ENCODE peak calls at places on chromosomes 2 and 18, in nine cellular contexts. One of them, this sample, is unnamed.

GRCh38 chr2:155418753-155419152 is 720.3 kb downstream of the KCNJ3 start:
- DNase-seq in H9: no peak
- DNase-seq in HAP-1: no peak
- DNase-seq in thoracic aorta: no peak
- DNase-seq in left ventricle myocardium inferior: no peak
- DNase-seq in spleen: no peak
- DNase-seq in thyroid gland: no peak
- DNase-seq in neuronal stem cell: no peak
- DNase-seq in IMR-90: no peak
- DNase-seq in this sample: no peak

GRCh38 chr2:47664817-47665216 is 118.1 kb upstream of the MSH6 start:
- DNase-seq in IMR-90: no peak
- DNase-seq in neuronal stem cell: no peak
- DNase-seq in HAP-1: peak; percentile 33
- DNase-seq in thoracic aorta: no peak
- DNase-seq in spleen: no peak
- DNase-seq in H9: peak; percentile 57
- DNase-seq in thyroid gland: peak; percentile 34
- DNase-seq in left ventricle myocardium inferior: no peak
- DNase-seq in this sample: no peak

GRCh38 chr2:61962095-61962984 is 56.9 kb downstream of the COMMD1 start:
- DNase-seq in HAP-1: no peak
- DNase-seq in spleen: no peak
- DNase-seq in thoracic aorta: no peak
- DNase-seq in left ventricle myocardium inferior: no peak
- DNase-seq in IMR-90: peak; percentile 80
- DNase-seq in neuronal stem cell: no peak
- DNase-seq in thyroid gland: no peak
- DNase-seq in H9: no peak
- DNase-seq in this sample: no peak

GRCh38 chr2:120436460-120436739 is 90.5 kb downstream of the INHBB start:
- DNase-seq in H9: peak; percentile 17
- DNase-seq in left ventricle myocardium inferior: peak; percentile 48
- DNase-seq in neuronal stem cell: no peak
- DNase-seq in thyroid gland: no peak
- DNase-seq in HAP-1: no peak
- DNase-seq in IMR-90: no peak
- DNase-seq in spleen: peak; percentile 41
- DNase-seq in thoracic aorta: no peak
- DNase-seq in this sample: no peak

GRCh38 chr2:162091325-162092007 is 17.5 kb upstream of the DPP4 start:
- DNase-seq in HAP-1: peak; percentile 30
- DNase-seq in left ventricle myocardium inferior: no peak
- DNase-seq in H9: peak; percentile 63
- DNase-seq in neuronal stem cell: no peak
- DNase-seq in spleen: no peak
- DNase-seq in thyroid gland: no peak
- DNase-seq in thoracic aorta: no peak
- DNase-seq in IMR-90: peak; percentile 42
- DNase-seq in this sample: no peak

GRCh38 chr2:69685321-69686048 is 41.9 kb upstream of the AAK1 start:
- DNase-seq in HAP-1: no peak
- DNase-seq in thyroid gland: no peak
- DNase-seq in thoracic aorta: no peak
- DNase-seq in spleen: no peak
- DNase-seq in IMR-90: peak; percentile 59
- DNase-seq in left ventricle myocardium inferior: no peak
- DNase-seq in H9: no peak
- DNase-seq in neuronal stem cell: no peak
- DNase-seq in this sample: no peak

GRCh38 chr2:108220942-108221541 is 18.7 kb upstream of the SULT1C3 start:
- DNase-seq in neuronal stem cell: no peak
- DNase-seq in H9: no peak
- DNase-seq in IMR-90: no peak
- DNase-seq in spleen: no peak
- DNase-seq in thoracic aorta: no peak
- DNase-seq in left ventricle myocardium inferior: peak; percentile 54
- DNase-seq in HAP-1: no peak
- DNase-seq in thyroid gland: peak; percentile 98
- DNase-seq in this sample: no peak

GRCh38 chr2:205700331-205701132 is 18.2 kb downstream of the NRP2 start:
- DNase-seq in spleen: no peak
- DNase-seq in H9: peak; percentile 67
- DNase-seq in thyroid gland: no peak
- DNase-seq in left ventricle myocardium inferior: no peak
- DNase-seq in neuronal stem cell: no peak
- DNase-seq in IMR-90: peak; percentile 90
- DNase-seq in HAP-1: no peak
- DNase-seq in thoracic aorta: no peak
- DNase-seq in this sample: no peak

GRCh38 chr2:60512641-60513040 is 40.8 kb downstream of the BCL11A start:
- DNase-seq in H9: no peak
- DNase-seq in left ventricle myocardium inferior: no peak
- DNase-seq in neuronal stem cell: no peak
- DNase-seq in IMR-90: peak; percentile 17
- DNase-seq in thyroid gland: no peak
- DNase-seq in thoracic aorta: no peak
- DNase-seq in spleen: no peak
- DNase-seq in HAP-1: no peak
- DNase-seq in this sample: peak; percentile 4

GRCh38 chr2:223090540-223091235 is 38.7 kb downstream of the KCNE4 start:
- DNase-seq in thoracic aorta: no peak
- DNase-seq in neuronal stem cell: no peak
- DNase-seq in left ventricle myocardium inferior: no peak
- DNase-seq in HAP-1: no peak
- DNase-seq in spleen: no peak
- DNase-seq in IMR-90: no peak
- DNase-seq in thyroid gland: no peak
- DNase-seq in H9: no peak
- DNase-seq in this sample: no peak

GRCh38 chr2:221529177-221529942 is 42.7 kb downstream of the EPHA4 start:
- DNase-seq in thyroid gland: no peak
- DNase-seq in IMR-90: no peak
- DNase-seq in spleen: no peak
- DNase-seq in H9: no peak
- DNase-seq in thoracic aorta: no peak
- DNase-seq in left ventricle myocardium inferior: peak; percentile 33
- DNase-seq in neuronal stem cell: no peak
- DNase-seq in HAP-1: no peak
- DNase-seq in this sample: no peak

GRCh38 chr2:228689049-228689448 is 507.6 kb upstream of the SPHKAP start:
- DNase-seq in H9: peak; percentile 83
- DNase-seq in neuronal stem cell: peak; percentile 53
- DNase-seq in IMR-90: no peak
- DNase-seq in spleen: no peak
- DNase-seq in thyroid gland: no peak
- DNase-seq in thoracic aorta: no peak
- DNase-seq in HAP-1: peak; percentile 19
- DNase-seq in left ventricle myocardium inferior: no peak
- DNase-seq in this sample: no peak

GRCh38 chr2:9782197-9782719 is 61.0 kb upstream of the TAF1B start:
- DNase-seq in left ventricle myocardium inferior: no peak
- DNase-seq in thyroid gland: no peak
- DNase-seq in HAP-1: no peak
- DNase-seq in H9: no peak
- DNase-seq in spleen: no peak
- DNase-seq in neuronal stem cell: no peak
- DNase-seq in IMR-90: no peak
- DNase-seq in thoracic aorta: no peak
- DNase-seq in this sample: no peak

GRCh38 chr2:201781583-201782051 is 884 bp upstream of the ALS2 start:
- DNase-seq in thoracic aorta: no peak
- DNase-seq in neuronal stem cell: no peak
- DNase-seq in H9: no peak
- DNase-seq in left ventricle myocardium inferior: no peak
- DNase-seq in spleen: no peak
- DNase-seq in thyroid gland: peak; percentile 14
- DNase-seq in IMR-90: no peak
- DNase-seq in HAP-1: no peak
- DNase-seq in this sample: no peak

GRCh38 chr2:191631754-191632153 is 46.2 kb upstream of the NABP1 start:
- DNase-seq in left ventricle myocardium inferior: peak; percentile 20
- DNase-seq in neuronal stem cell: no peak
- DNase-seq in spleen: no peak
- DNase-seq in H9: no peak
- DNase-seq in thoracic aorta: no peak
- DNase-seq in HAP-1: peak; percentile 71
- DNase-seq in thyroid gland: no peak
- DNase-seq in IMR-90: peak; percentile 66
- DNase-seq in this sample: no peak

GRCh38 chr18:8798996-8799395 is 93.6 kb downstream of the MTCL1 start:
- DNase-seq in thyroid gland: no peak
- DNase-seq in left ventricle myocardium inferior: no peak
- DNase-seq in thoracic aorta: no peak
- DNase-seq in H9: no peak
- DNase-seq in spleen: no peak
- DNase-seq in HAP-1: no peak
- DNase-seq in neuronal stem cell: no peak
- DNase-seq in IMR-90: no peak
- DNase-seq in this sample: no peak

GRCh38 chr2:157420771-157421323 is 23.0 kb downstream of the CYTIP start:
- DNase-seq in thyroid gland: no peak
- DNase-seq in IMR-90: peak; percentile 8
- DNase-seq in left ventricle myocardium inferior: no peak
- DNase-seq in neuronal stem cell: no peak
- DNase-seq in thoracic aorta: no peak
- DNase-seq in H9: no peak
- DNase-seq in spleen: peak; percentile 34
- DNase-seq in HAP-1: no peak
- DNase-seq in this sample: no peak

GRCh38 chr2:230987137-230988020 is 8.5 kb upstream of the SPATA3 start:
- DNase-seq in neuronal stem cell: peak; percentile 73
- DNase-seq in left ventricle myocardium inferior: peak; percentile 77
- DNase-seq in thoracic aorta: no peak
- DNase-seq in spleen: peak; percentile 95
- DNase-seq in HAP-1: peak; percentile 90
- DNase-seq in H9: peak; percentile 92
- DNase-seq in thyroid gland: peak; percentile 82
- DNase-seq in IMR-90: peak; percentile 47
- DNase-seq in this sample: peak; percentile 77
- H3K27me3 ChIP-seq in neuronal stem cell: peaks cover 6% of the 10 kb centered on the region
- H3K27me3 ChIP-seq in left ventricle myocardium inferior: peaks cover 53% of the 10 kb centered on the region
- H3K27me3 ChIP-seq in thoracic aorta: no peaks in the 10 kb centered on the region
- H3K27me3 ChIP-seq in spleen: no peaks in the 10 kb centered on the region
- H3K27me3 ChIP-seq in HAP-1: no peaks in the 10 kb centered on the region
- H3K27me3 ChIP-seq in H9: no peaks in the 10 kb centered on the region
- H3K27me3 ChIP-seq in thyroid gland: peaks cover 11% of the 10 kb centered on the region
- H3K27me3 ChIP-seq in IMR-90: peaks cover 31% of the 10 kb centered on the region
- H3K27me3 ChIP-seq in this sample: no peaks in the 10 kb centered on the region

DNA sequence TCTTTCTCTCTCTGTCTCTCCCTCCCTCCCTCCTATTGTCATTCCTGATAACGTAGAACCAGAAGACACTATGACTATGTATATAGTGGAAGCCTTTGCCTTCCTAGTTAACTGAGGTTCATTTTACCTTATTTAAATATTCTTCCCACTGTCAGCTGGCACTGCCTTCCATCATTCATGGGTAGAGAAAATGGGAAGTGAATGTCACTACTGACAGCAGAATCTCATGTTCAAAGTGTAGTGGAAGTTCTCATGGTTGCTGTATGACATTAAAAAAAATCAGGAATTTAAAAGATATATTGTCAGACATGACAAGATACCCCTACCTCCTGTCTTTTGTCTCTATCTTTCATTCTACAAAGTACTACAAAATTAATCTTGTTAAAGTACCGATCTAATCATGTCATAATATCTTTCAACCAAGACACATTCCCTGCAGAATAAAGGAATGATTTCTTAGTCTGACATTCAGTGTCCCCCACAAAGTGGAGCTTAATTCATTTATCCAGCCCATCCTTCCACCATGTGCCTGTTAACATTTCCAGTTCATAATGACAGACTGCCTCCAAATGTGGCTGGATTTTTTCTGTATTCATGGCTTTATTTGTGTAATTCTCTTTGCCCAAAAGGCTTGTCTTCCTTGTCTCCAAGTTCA is 250.1 kb upstream of the CDH20 start:
- DNase-seq in spleen: no peak
- DNase-seq in neuronal stem cell: no peak
- DNase-seq in thoracic aorta: no peak
- DNase-seq in HAP-1: no peak
- DNase-seq in left ventricle myocardium inferior: no peak
- DNase-seq in thyroid gland: no peak
- DNase-seq in IMR-90: no peak
- DNase-seq in H9: no peak
- DNase-seq in this sample: no peak
- H3K27me3 ChIP-seq in spleen: no peaks in the 10 kb centered on the region
- H3K27me3 ChIP-seq in neuronal stem cell: no peaks in the 10 kb centered on the region
- H3K27me3 ChIP-seq in thoracic aorta: no peaks in the 10 kb centered on the region
- H3K27me3 ChIP-seq in HAP-1: no peaks in the 10 kb centered on the region
- H3K27me3 ChIP-seq in left ventricle myocardium inferior: no peaks in the 10 kb centered on the region
- H3K27me3 ChIP-seq in thyroid gland: no peaks in the 10 kb centered on the region
- H3K27me3 ChIP-seq in IMR-90: no peaks in the 10 kb centered on the region
- H3K27me3 ChIP-seq in H9: no peaks in the 10 kb centered on the region
- H3K27me3 ChIP-seq in this sample: no peaks in the 10 kb centered on the region

GRCh38 chr2:63058742-63059433 is 8.3 kb downstream of the OTX1 start:
- DNase-seq in IMR-90: no peak
- DNase-seq in H9: peak; percentile 58
- DNase-seq in spleen: no peak
- DNase-seq in thyroid gland: no peak
- DNase-seq in HAP-1: no peak
- DNase-seq in left ventricle myocardium inferior: no peak
- DNase-seq in neuronal stem cell: peak; percentile 65
- DNase-seq in thoracic aorta: no peak
- DNase-seq in this sample: no peak

GRCh38 chr2:63058149-63058741 is 7.6 kb downstream of the OTX1 start:
- DNase-seq in neuronal stem cell: peak; percentile 70
- DNase-seq in H9: peak; percentile 65
- DNase-seq in thoracic aorta: no peak
- DNase-seq in HAP-1: no peak
- DNase-seq in thyroid gland: no peak
- DNase-seq in left ventricle myocardium inferior: no peak
- DNase-seq in IMR-90: peak; percentile 12
- DNase-seq in spleen: no peak
- DNase-seq in this sample: no peak

GRCh38 chr2:63060079-63060482 is 9.5 kb downstream of the OTX1 start:
- DNase-seq in thyroid gland: no peak
- DNase-seq in left ventricle myocardium inferior: no peak
- DNase-seq in H9: no peak
- DNase-seq in spleen: no peak
- DNase-seq in neuronal stem cell: no peak
- DNase-seq in thoracic aorta: no peak
- DNase-seq in IMR-90: no peak
- DNase-seq in HAP-1: no peak
- DNase-seq in this sample: no peak

GRCh38 chr2:63057249-63058148 is 6.9 kb downstream of the OTX1 start:
- DNase-seq in neuronal stem cell: peak; percentile 41
- DNase-seq in thoracic aorta: no peak
- DNase-seq in left ventricle myocardium inferior: no peak
- DNase-seq in HAP-1: no peak
- DNase-seq in H9: no peak
- DNase-seq in thyroid gland: no peak
- DNase-seq in IMR-90: no peak
- DNase-seq in spleen: no peak
- DNase-seq in this sample: no peak

GRCh38 chr2:63059434-63060078 is 8.9 kb downstream of the OTX1 start:
- DNase-seq in left ventricle myocardium inferior: no peak
- DNase-seq in thyroid gland: no peak
- DNase-seq in neuronal stem cell: no peak
- DNase-seq in H9: peak; percentile 60
- DNase-seq in HAP-1: no peak
- DNase-seq in spleen: no peak
- DNase-seq in thoracic aorta: no peak
- DNase-seq in IMR-90: no peak
- DNase-seq in this sample: no peak
- H3K27me3 ChIP-seq in left ventricle myocardium inferior: peaks cover 100% of the 10 kb centered on the region
- H3K27me3 ChIP-seq in thyroid gland: peaks cover 75% of the 10 kb centered on the region
- H3K27me3 ChIP-seq in neuronal stem cell: peaks cover 94% of the 10 kb centered on the region
- H3K27me3 ChIP-seq in H9: peaks cover 54% of the 10 kb centered on the region
- H3K27me3 ChIP-seq in HAP-1: no peaks in the 10 kb centered on the region
- H3K27me3 ChIP-seq in spleen: peaks cover 26% of the 10 kb centered on the region
- H3K27me3 ChIP-seq in thoracic aorta: peaks cover 49% of the 10 kb centered on the region
- H3K27me3 ChIP-seq in IMR-90: peaks cover 65% of the 10 kb centered on the region
- H3K27me3 ChIP-seq in this sample: peaks cover 69% of the 10 kb centered on the region

GRCh38 chr18:2431836-2432235 is 139.5 kb downstream of the METTL4 start:
- DNase-seq in left ventricle myocardium inferior: no peak
- DNase-seq in spleen: no peak
- DNase-seq in HAP-1: no peak
- DNase-seq in H9: no peak
- DNase-seq in thoracic aorta: no peak
- DNase-seq in thyroid gland: no peak
- DNase-seq in IMR-90: no peak
- DNase-seq in neuronal stem cell: no peak
- DNase-seq in this sample: no peak
- H3K27me3 ChIP-seq in left ventricle myocardium inferior: no peaks in the 10 kb centered on the region
- H3K27me3 ChIP-seq in spleen: no peaks in the 10 kb centered on the region
- H3K27me3 ChIP-seq in HAP-1: peaks cover 3% of the 10 kb centered on the region
- H3K27me3 ChIP-seq in H9: no peaks in the 10 kb centered on the region
- H3K27me3 ChIP-seq in thoracic aorta: no peaks in the 10 kb centered on the region
- H3K27me3 ChIP-seq in thyroid gland: no peaks in the 10 kb centered on the region
- H3K27me3 ChIP-seq in IMR-90: no peaks in the 10 kb centered on the region
- H3K27me3 ChIP-seq in neuronal stem cell: no peaks in the 10 kb centered on the region
- H3K27me3 ChIP-seq in this sample: no peaks in the 10 kb centered on the region